ENCODE peak calls at places on chromosome 13, in four cellular contexts. Q is GM12878, Z is K562, G is HepG2. I is an unnamed sample.

GRCh38 chr13:77779461-77780272 is 82.2 kb downstream of the SLAIN1 start:
- DNase-seq in Q (peak; percentile 24), Z (peak; percentile 4), G (peak; percentile 26), I (peak; percentile 61)

GRCh38 chr13:61685683-61686013 is 270.0 kb upstream of the PCDH20 start:
- DNase-seq in G (peak; percentile 34), Z (no peak), Q (no peak), I (no peak)

GRCh38 chr13:35990196-35990595 is 141.0 kb downstream of the DCLK1 start:
- DNase-seq in Q (no peak), Z (no peak), G (no peak), I (no peak)

GRCh38 chr13:56953965-56954364 is 186.8 kb upstream of the PRR20A start:
- DNase-seq in Q (no peak), Z (no peak), G (no peak), I (no peak)

GRCh38 chr13:113883921-113884804 is 20.3 kb upstream of the GAS6 start:
- DNase-seq in Q (no peak), G (no peak), Z (no peak), I (no peak)

GRCh38 chr13:99575376-99575775 is 74.1 kb downstream of the TM9SF2 start:
- DNase-seq in Q (no peak), G (no peak), Z (no peak), I (no peak)

GRCh38 chr13:50357586-50358118 is 342.4 kb downstream of the KCNRG start:
- DNase-seq in Q (no peak), G (no peak), Z (peak; percentile 31), I (no peak)

GRCh38 chr13:23811366-23812027 is 77.7 kb downstream of the MIPEP start:
- DNase-seq in Z (no peak), G (no peak), Q (no peak), I (no peak)

DNA sequence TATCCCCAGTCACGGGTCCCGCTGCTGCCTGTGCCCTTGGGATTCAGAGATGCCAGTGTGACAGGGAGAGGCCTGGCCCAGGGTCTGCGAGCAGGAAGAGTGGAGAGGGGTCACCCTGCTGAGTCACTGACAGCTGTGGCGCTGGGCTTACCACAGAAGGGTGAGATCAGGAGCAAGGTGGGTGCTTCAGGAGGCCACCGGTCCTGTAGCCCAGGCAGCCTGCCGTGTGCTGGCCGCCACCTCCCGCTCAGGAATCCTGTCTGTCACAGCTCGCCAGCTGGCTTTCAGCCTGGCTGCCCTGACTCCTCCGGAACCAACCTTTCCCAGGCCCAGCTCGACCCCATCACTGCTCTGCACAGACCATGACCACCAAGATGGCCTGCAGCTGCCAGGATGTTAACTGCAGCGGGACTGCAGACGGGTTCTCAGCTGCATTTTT is 25.3 kb downstream of the NAXD start:
- DNase-seq in Z (no peak), G (no peak), Q (no peak), I (no peak)
- TF ChIP-seq KDM1A in Z (no peak), G (no peak), Q (no peak), I (no peak)

GRCh38 chr13:54593504-54593903 is 1564.9 kb downstream of the OLFM4 start:
- DNase-seq in G (no peak), Q (no peak), Z (no peak), I (no peak)
- TF ChIP-seq MYC in G (no peak), Q (no peak), Z (no peak), I (no peak)

DNA sequence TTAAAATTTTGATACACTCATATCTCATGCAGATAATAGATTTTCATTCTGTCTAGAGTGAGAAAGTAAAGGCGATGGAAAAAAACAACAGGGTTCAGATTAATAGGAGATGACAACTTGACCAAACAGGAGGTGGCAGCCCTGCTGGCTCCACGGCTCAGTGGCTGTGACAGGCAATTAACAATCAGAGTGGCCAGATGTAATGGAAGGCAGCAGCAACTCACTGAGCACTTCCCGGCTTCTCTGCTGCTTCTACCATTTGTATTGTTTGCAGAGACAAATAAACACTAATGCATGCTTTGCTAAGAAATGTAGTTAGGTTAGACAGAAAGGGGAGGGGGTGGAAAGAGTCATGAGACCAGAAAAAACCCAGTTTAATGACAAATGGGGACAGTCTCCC is 473.0 kb upstream of the SLC10A2 start:
- DNase-seq in Z (no peak), G (no peak), Q (no peak), I (no peak)
- TF ChIP-seq KDM1A in Z (no peak), G (no peak), Q (no peak), I (no peak)

DNA sequence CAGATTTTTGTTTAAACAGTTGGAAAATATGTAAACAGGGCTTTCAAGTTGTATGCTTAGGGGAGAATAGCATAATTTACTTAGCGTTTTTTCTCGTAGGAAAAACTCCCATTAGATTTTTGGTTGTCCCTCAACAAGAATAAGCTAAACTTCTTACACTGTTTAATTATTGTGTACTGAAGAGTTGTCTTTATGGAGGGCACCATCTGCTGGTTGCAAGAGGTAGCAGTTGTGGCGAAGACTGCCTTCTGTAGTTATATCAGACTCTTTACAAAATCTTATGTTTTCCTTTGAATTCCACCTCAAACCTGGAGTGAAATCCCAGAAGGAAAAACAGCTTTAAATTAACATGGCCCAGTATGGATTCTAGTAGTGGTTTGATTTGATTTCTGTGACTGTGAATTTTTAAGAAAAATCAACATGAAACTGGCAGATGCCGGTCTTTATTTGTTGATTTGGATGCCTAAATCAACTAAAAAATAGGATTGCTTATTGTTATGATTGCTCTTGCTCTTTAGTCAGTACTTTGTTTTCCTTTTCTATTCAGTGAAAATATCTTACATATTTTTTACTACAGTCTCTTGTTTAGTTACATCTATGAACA is 53.4 kb downstream of the PDS5B start:
- DNase-seq in Z (peak; percentile 21), Q (peak; percentile 15), G (peak; percentile 50), I (peak; percentile 57)
- TF ChIP-seq MYC in Z (no peak), Q (no peak), G (no peak), I (no peak)

GRCh38 chr13:48975101-48975925 is at the start of gene FNDC3A:
- DNase-seq in G (peak; percentile 47), Q (no peak), Z (peak; percentile 69), I (peak; percentile 68)
- TF ChIP-seq KDM1A in G (no peak), Q (no peak), Z (no peak), I (no peak)

GRCh38 chr13:67224148-67224846 is 5.8 kb downstream of the PCDH9 start:
- DNase-seq in Z (peak; percentile 65), Q (no peak), G (peak; percentile 56), I (peak; percentile 88)
- TF ChIP-seq MYC in Z (no peak), Q (no peak), G (no peak), I (no peak)